ENCODE peak calls at places on chromosomes 11 and 22, in nine cellular contexts. G is stomach, N is RWPE1, A is upper lobe of left lung, B is natural killer cell, J is mesothelial cell of epicardium, K is H1, X is adrenal gland, E is tibial artery. U is an unnamed sample.

GRCh38 chr11:129861702-129862107 is 33.7 kb downstream of the NFRKB start:
- DNase-seq in A (peak), J (peak), X (peak), G (peak), N (peak), K (peak), B (no peak), E (no peak), U (no peak)

GRCh38 chr11:13045734-13046133 is 36.6 kb downstream of the RASSF10 start:
- DNase-seq in G (no peak), K (no peak), B (no peak), E (no peak), J (no peak), X (no peak), A (no peak), N (no peak), U (no peak)

GRCh38 chr11:59918494-59918893 is 19.7 kb upstream of the OOSP1 start:
- DNase-seq in J (no peak), B (no peak), G (no peak), E (no peak), N (no peak), A (no peak), X (no peak), K (no peak), U (no peak)

GRCh38 chr11:20739004-20739612 is 69.7 kb downstream of the NELL1 start:
- DNase-seq in X (no peak), A (no peak), B (no peak), J (no peak), E (no peak), K (no peak), N (no peak), G (no peak), U (no peak)

GRCh38 chr11:58658553-58659080 is 36.2 kb downstream of the CNTF start:
- DNase-seq in B (no peak), J (no peak), X (no peak), A (no peak), K (no peak), N (peak), G (no peak), E (no peak), U (no peak)

GRCh38 chr11:29321293-29322132 is 695.3 kb downstream of the KCNA4 start:
- DNase-seq in N (peak), X (no peak), B (no peak), A (no peak), G (no peak), J (no peak), K (no peak), E (no peak), U (no peak)

GRCh38 chr11:1927151-1928037 is 7.9 kb downstream of the TNNT3 start:
- DNase-seq in K (no peak), J (peak), G (no peak), E (no peak), N (no peak), A (no peak), X (no peak), B (no peak), U (no peak)

GRCh38 chr11:5364214-5364613 is 12.9 kb downstream of the OR51B6 start:
- DNase-seq in G (no peak), N (no peak), K (no peak), J (no peak), B (no peak), X (no peak), E (no peak), A (no peak), U (no peak)

GRCh38 chr22:43077121-43077877 is 11.9 kb downstream of the TTLL1 start:
- DNase-seq in B (no peak), J (no peak), K (no peak), E (no peak), A (no peak), N (no peak), X (no peak), G (no peak), U (no peak)

GRCh38 chr11:131845255-131845654 is 474.8 kb downstream of the NTM start:
- DNase-seq in J (no peak), K (peak), E (no peak), X (no peak), G (no peak), B (no peak), N (no peak), A (no peak), U (no peak)

GRCh38 chr11:79052539-79052938 is 388.3 kb downstream of the TENM4 start:
- DNase-seq in N (no peak), J (no peak), G (no peak), E (no peak), B (no peak), X (no peak), K (no peak), A (no peak), U (no peak)
- TF ChIP-seq CTCF in N (no peak), J (no peak), G (no peak), E (no peak), B (no peak), X (no peak), K (peak), A (no peak), U (no peak)

DNA sequence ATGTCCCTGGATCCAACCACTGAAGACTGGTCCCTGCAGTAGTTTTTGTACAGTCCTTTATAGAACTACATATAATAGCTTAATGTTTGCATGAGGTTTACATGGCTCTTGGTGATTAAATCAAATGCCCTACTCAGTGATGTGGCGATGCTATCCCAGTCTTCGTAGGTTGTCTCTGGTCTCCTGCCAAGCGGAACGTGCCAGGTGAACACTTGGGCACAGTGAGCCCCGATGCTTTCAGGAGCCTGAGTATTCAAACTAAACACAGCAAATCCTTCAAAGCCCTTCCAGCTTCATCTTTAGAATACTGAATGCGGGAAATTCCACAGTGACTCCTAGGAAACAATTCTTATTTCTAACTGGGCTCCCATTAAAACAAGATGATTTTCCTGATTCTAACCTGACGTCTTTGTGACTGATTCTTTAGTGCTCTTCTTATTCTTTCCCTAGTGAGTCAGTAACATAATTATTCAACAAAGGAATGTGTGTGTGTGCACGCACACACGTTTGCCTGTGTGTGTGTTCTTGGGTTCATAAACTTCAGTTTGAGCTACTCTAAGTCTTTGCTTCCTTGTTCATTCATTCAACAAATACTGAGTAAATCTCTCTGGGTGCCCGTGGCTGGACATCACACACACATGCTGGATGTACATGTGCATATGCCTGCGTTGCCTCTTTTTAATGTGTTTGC is 134.7 kb downstream of the WNT7B start:
- DNase-seq in X (no peak), B (no peak), J (no peak), G (no peak), N (no peak), A (no peak), K (no peak), E (no peak), U (no peak)
- TF ChIP-seq CTCF in X (no peak), B (no peak), J (no peak), G (no peak), N (no peak), A (no peak), K (no peak), E (no peak), U (no peak)

DNA sequence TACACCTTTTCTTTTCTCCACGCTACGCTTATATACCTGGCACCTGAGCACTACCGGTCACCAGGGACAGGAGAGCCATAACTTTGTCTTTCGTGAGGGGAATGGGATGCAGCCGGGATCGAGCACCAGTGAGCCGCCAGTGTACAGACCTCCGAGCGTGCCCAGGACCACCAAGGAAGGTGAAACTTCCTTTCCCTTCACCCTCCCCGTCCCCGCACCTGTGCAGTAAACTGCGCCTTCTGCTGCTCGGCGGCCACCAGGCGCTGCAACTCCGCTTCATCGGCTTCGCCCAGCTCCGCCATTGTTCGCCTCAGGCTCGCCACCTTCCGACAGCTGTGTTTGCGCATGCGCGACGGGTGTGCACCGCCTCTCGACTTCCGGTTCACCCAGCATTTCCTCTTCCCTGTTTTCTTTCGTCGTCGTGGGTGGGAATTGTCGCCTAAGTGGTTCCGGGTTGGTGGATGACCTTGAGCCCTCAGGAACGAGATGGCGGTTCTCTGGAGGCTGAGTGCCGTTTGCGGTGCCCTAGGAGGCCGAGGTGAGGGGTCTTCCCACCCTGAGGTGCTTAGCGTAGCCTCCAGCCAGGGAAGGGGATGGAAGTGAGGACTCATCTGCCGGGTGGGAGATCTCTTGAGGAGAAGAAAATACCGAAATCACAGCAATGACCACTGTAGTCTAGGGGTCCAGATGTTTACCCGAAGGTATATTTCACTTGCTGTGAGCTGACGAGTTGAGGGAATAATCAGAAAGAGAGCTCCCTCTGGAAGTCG is at the start of the genes SDHD and TIMM8B:
- DNase-seq in A (peak), J (peak), X (peak), B (peak), K (peak), G (peak), E (peak), N (peak), U (peak)
- TF ChIP-seq CTCF in A (peak), J (no peak), X (peak), B (peak), K (no peak), G (peak), E (peak), N (no peak), U (no peak)

DNA sequence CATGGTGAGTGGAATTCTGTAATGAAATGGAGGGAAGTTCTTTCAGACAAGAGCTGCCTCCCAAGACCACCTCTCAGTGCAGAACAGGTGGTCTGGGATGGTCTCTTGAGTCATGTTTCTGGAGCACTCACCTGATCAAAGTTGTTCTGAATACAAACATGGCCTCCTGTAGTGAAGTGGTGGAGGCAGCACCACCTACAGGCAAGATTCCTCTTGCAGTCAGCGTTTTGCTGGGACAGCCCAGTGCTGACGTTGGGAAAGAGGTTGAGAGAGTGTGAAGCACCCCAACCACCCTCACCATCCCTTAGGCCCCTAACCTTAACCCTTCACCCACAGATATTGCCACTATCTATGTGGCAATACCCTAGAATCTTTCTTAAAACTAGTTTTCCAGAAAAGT is 371.4 kb downstream of the CADM1 start:
- DNase-seq in A (no peak), J (no peak), X (peak), G (no peak), K (no peak), B (no peak), E (no peak), N (no peak), U (no peak)
- TF ChIP-seq CTCF in A (no peak), J (no peak), X (peak), G (no peak), K (peak), B (no peak), E (no peak), N (no peak), U (no peak)

GRCh38 chr11:61828629-61829407 is 718 bp downstream of the FADS2 start:
- DNase-seq in X (peak), K (no peak), E (peak), B (peak), N (no peak), J (peak), G (no peak), A (peak), U (peak)

GRCh38 chr11:61827573-61828378 is at the start of gene FADS2:
- DNase-seq in J (peak), B (peak), K (peak), A (peak), N (peak), E (peak), G (peak), X (peak), U (peak)

GRCh38 chr11:61829806-61830205 is 1.7 kb downstream of the FADS2 start:
- DNase-seq in K (no peak), X (no peak), G (no peak), B (no peak), J (no peak), N (no peak), E (no peak), A (no peak), U (no peak)

GRCh38 chr11:61828379-61828628 is 204 bp downstream of the FADS2 start:
- DNase-seq in B (no peak), A (no peak), K (no peak), E (no peak), X (no peak), J (no peak), G (no peak), N (no peak), U (no peak)

DNA sequence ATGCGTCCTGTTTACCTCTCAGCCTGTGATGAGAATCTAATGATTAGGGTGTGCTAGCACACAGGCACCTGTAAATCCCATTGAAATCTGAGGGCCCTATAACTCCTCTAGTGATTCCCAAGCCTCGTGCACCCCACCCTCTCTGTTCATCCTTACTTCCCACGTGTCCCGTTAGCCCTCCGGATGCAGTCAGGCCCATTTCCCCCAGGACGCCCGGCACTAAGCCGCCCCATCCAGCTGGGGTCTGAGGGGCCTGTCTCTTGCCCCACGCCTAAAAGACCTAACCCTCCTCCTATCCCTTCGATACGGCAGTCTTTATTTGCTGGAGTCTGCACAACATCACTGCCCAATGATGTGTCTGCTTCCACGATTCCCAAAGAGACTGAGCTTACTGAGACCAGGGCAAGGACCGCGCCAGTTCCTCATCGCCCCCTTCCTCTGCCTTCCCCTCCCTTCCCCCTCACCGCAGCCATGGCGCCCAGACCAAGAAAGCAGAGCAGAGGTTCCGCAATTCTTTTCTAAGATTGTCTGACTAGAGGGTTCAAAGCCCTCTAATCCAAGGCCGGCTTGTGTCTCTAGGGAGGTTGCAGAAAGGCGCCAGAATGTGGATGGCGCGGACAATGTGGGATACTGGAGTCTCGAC is 1.0 kb upstream of the FADS2 start:
- DNase-seq in A (peak), K (no peak), B (no peak), G (no peak), X (no peak), E (peak), N (no peak), J (no peak), U (no peak)
- TF ChIP-seq CTCF in A (no peak), K (no peak), B (no peak), G (no peak), X (no peak), E (no peak), N (no peak), J (no peak), U (no peak)

DNA sequence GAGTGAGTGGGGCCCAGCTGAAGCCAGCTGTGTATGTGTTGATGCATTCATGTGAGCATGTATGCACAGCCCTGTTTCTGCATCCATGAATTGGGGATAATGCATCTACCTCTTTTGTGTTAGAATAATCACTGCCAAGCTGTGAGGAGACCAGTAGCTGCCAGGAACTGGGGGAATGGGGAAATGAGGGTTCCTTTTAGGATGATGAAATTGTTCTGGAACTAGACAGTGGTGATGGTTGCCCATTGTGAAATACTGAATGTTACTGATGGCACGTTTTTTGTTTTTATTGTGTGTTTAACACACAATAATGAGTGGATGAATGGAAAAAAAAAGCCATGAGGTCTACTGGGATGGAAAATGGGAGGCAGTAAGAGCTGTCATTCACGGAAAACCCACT is 45.3 kb upstream of the WNT11 start:
- DNase-seq in J (no peak), E (no peak), N (no peak), K (no peak), B (no peak), G (no peak), A (no peak), X (no peak), U (no peak)
- TF ChIP-seq CTCF in J (no peak), E (no peak), N (no peak), K (no peak), B (no peak), G (no peak), A (no peak), X (no peak), U (no peak)

DNA sequence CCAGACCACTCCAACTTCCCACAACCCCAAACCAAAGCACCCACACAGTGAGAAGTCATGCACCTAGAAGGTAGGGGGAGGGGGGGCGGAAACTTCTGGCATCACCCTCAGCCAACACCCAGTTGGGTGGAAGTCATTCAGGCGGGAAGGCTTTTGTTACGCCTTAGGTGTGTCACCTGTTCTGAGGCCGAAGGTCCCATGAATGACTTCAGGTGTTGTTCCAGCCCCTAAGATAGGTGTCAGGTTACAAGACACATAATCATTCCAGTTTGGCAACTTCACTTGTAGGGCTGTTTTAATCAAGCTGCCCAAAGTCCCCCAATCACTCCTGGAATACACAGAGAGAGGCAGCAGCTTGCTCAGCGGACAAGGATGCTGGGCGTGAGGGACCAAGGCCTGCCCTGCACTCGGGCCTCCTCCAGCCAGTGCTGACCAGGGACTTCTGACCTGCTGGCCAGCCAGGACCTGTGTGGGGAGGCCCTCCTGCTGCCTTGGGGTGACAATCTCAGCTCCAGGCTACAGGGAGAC is at the start of gene TMPRSS4:
- DNase-seq in X (no peak), K (no peak), N (peak), E (no peak), A (peak), J (no peak), G (peak), B (no peak), U (no peak)
- TF ChIP-seq CTCF in X (no peak), K (no peak), N (no peak), E (no peak), A (no peak), J (no peak), G (no peak), B (no peak), U (no peak)

GRCh38 chr11:66510271-66510989 is at the start of gene BBS1:
- DNase-seq in N (peak), K (peak), G (peak), B (peak), X (peak), E (peak), J (peak), A (peak), U (peak)
- TF ChIP-seq CTCF in N (no peak), K (no peak), G (peak), B (no peak), X (no peak), E (no peak), J (no peak), A (no peak), U (no peak)

GRCh38 chr11:45298718-45299117 is 12.6 kb upstream of the SYT13 start:
- DNase-seq in X (no peak), J (no peak), A (no peak), B (no peak), K (peak), N (no peak), E (no peak), G (no peak), U (no peak)
- TF ChIP-seq CTCF in X (no peak), J (no peak), A (no peak), B (no peak), K (peak), N (no peak), E (no peak), G (no peak), U (no peak)

GRCh38 chr11:44694443-44694842 is 32.3 kb upstream of the TSPAN18 start:
- DNase-seq in X (no peak), J (no peak), N (no peak), G (no peak), B (no peak), A (no peak), K (no peak), E (no peak), U (no peak)
- TF ChIP-seq CTCF in X (no peak), J (no peak), N (no peak), G (no peak), B (no peak), A (no peak), K (no peak), E (no peak), U (no peak)